ENCODE peak calls at places on chromosomes 3 and 15, in five cellular contexts. One of them, this sample, is unnamed.
A peak's percentile ranks its signal among the peaks of the same experiment; 100 is the strongest.

GRCh38 chr3:13575459-13576061 is 26.6 kb downstream of the FBLN2 start:
- DNase-seq in MCF 10A: no peak
- DNase-seq in ACHN: no peak
- DNase-seq in lower lobe of right lung: no peak
- DNase-seq in activated T-cell treated with anti-CD3 and anti-CD28 coated beads, Interleukin-2, amount 50 U/mL, for 48 hours: no peak
- DNase-seq in this sample: no peak

GRCh38 chr3:108017587-108017986 is 73.2 kb downstream of the CD47 start:
- DNase-seq in activated T-cell treated with anti-CD3 and anti-CD28 coated beads, Interleukin-2, amount 50 U/mL, for 48 hours: no peak
- DNase-seq in ACHN: no peak
- DNase-seq in lower lobe of right lung: no peak
- DNase-seq in MCF 10A: no peak
- DNase-seq in this sample: no peak

GRCh38 chr3:111080357-111080937 is 8.8 kb downstream of the NECTIN3 start:
- DNase-seq in activated T-cell treated with anti-CD3 and anti-CD28 coated beads, Interleukin-2, amount 50 U/mL, for 48 hours: no peak
- DNase-seq in lower lobe of right lung: no peak
- DNase-seq in MCF 10A: peak; percentile 61
- DNase-seq in ACHN: peak; percentile 57
- DNase-seq in this sample: peak; percentile 57

GRCh38 chr3:9111349-9112265 is 137.8 kb downstream of the SRGAP3 start:
- DNase-seq in ACHN: no peak
- DNase-seq in lower lobe of right lung: no peak
- DNase-seq in activated T-cell treated with anti-CD3 and anti-CD28 coated beads, Interleukin-2, amount 50 U/mL, for 48 hours: peak; percentile 24
- DNase-seq in MCF 10A: no peak
- DNase-seq in this sample: no peak

GRCh38 chr15:99613887-99614642 is 48.3 kb downstream of the MEF2A start:
- DNase-seq in MCF 10A: peak; percentile 81
- DNase-seq in ACHN: no peak
- DNase-seq in activated T-cell treated with anti-CD3 and anti-CD28 coated beads, Interleukin-2, amount 50 U/mL, for 48 hours: no peak
- DNase-seq in lower lobe of right lung: peak; percentile 56
- DNase-seq in this sample: no peak

GRCh38 chr15:74831813-74832495 is 5.5 kb downstream of the CPLX3 start:
- DNase-seq in MCF 10A: no peak
- DNase-seq in lower lobe of right lung: no peak
- DNase-seq in activated T-cell treated with anti-CD3 and anti-CD28 coated beads, Interleukin-2, amount 50 U/mL, for 48 hours: no peak
- DNase-seq in ACHN: no peak
- DNase-seq in this sample: no peak

GRCh38 chr15:74664028-74664616 is 31.7 kb downstream of the EDC3 start:
- DNase-seq in MCF 10A: peak; percentile 14
- DNase-seq in ACHN: no peak
- DNase-seq in activated T-cell treated with anti-CD3 and anti-CD28 coated beads, Interleukin-2, amount 50 U/mL, for 48 hours: no peak
- DNase-seq in lower lobe of right lung: peak; percentile 74
- DNase-seq in this sample: peak; percentile 53

GRCh38 chr3:178765472-178765871 is 229.2 kb downstream of the KCNMB2 start:
- DNase-seq in activated T-cell treated with anti-CD3 and anti-CD28 coated beads, Interleukin-2, amount 50 U/mL, for 48 hours: no peak
- DNase-seq in ACHN: no peak
- DNase-seq in MCF 10A: no peak
- DNase-seq in lower lobe of right lung: no peak
- DNase-seq in this sample: no peak

GRCh38 chr15:43187544-43188155 is 2.4 kb downstream of the CCNDBP1 start:
- DNase-seq in lower lobe of right lung: no peak
- DNase-seq in activated T-cell treated with anti-CD3 and anti-CD28 coated beads, Interleukin-2, amount 50 U/mL, for 48 hours: no peak
- DNase-seq in ACHN: peak; percentile 64
- DNase-seq in MCF 10A: peak; percentile 52
- DNase-seq in this sample: peak; percentile 52

GRCh38 chr15:80870366-80870765 is 91.2 kb downstream of the CEMIP start:
- DNase-seq in activated T-cell treated with anti-CD3 and anti-CD28 coated beads, Interleukin-2, amount 50 U/mL, for 48 hours: no peak
- DNase-seq in lower lobe of right lung: no peak
- DNase-seq in ACHN: no peak
- DNase-seq in MCF 10A: no peak
- DNase-seq in this sample: no peak

GRCh38 chr15:25248583-25249235 is 190.1 kb downstream of the UBE3A start:
- DNase-seq in MCF 10A: no peak
- DNase-seq in lower lobe of right lung: peak; percentile 30
- DNase-seq in activated T-cell treated with anti-CD3 and anti-CD28 coated beads, Interleukin-2, amount 50 U/mL, for 48 hours: no peak
- DNase-seq in ACHN: no peak
- DNase-seq in this sample: no peak

GRCh38 chr15:29392358-29392757 is 122.7 kb upstream of the NSMCE3 start:
- DNase-seq in MCF 10A: no peak
- DNase-seq in lower lobe of right lung: no peak
- DNase-seq in activated T-cell treated with anti-CD3 and anti-CD28 coated beads, Interleukin-2, amount 50 U/mL, for 48 hours: no peak
- DNase-seq in ACHN: no peak
- DNase-seq in this sample: no peak

GRCh38 chr3:136752046-136752326 is 192 bp downstream of the STAG1 start:
- DNase-seq in lower lobe of right lung: no peak
- DNase-seq in ACHN: peak; percentile 55
- DNase-seq in activated T-cell treated with anti-CD3 and anti-CD28 coated beads, Interleukin-2, amount 50 U/mL, for 48 hours: no peak
- DNase-seq in MCF 10A: no peak
- DNase-seq in this sample: no peak

GRCh38 chr3:8239718-8240698 is 261.6 kb upstream of the LMCD1 start:
- DNase-seq in lower lobe of right lung: no peak
- DNase-seq in activated T-cell treated with anti-CD3 and anti-CD28 coated beads, Interleukin-2, amount 50 U/mL, for 48 hours: peak; percentile 29
- DNase-seq in MCF 10A: peak; percentile 68
- DNase-seq in ACHN: peak; percentile 34
- DNase-seq in this sample: peak; percentile 54

GRCh38 chr3:158313344-158313927 is 203.5 kb downstream of the RSRC1 start:
- DNase-seq in activated T-cell treated with anti-CD3 and anti-CD28 coated beads, Interleukin-2, amount 50 U/mL, for 48 hours: no peak
- DNase-seq in MCF 10A: peak; percentile 52
- DNase-seq in ACHN: peak; percentile 56
- DNase-seq in lower lobe of right lung: no peak
- DNase-seq in this sample: peak; percentile 59

GRCh38 chr3:127152676-127153505 is 40.0 kb upstream of the PRR23E start:
- DNase-seq in activated T-cell treated with anti-CD3 and anti-CD28 coated beads, Interleukin-2, amount 50 U/mL, for 48 hours: no peak
- DNase-seq in ACHN: no peak
- DNase-seq in lower lobe of right lung: no peak
- DNase-seq in MCF 10A: no peak
- DNase-seq in this sample: no peak

GRCh38 chr3:126284258-126284904 is 72.8 kb downstream of the KLF15 start:
- DNase-seq in ACHN: peak; percentile 18
- DNase-seq in MCF 10A: peak; percentile 85
- DNase-seq in activated T-cell treated with anti-CD3 and anti-CD28 coated beads, Interleukin-2, amount 50 U/mL, for 48 hours: no peak
- DNase-seq in lower lobe of right lung: no peak
- DNase-seq in this sample: peak; percentile 33

GRCh38 chr3:73192036-73192738 is 130.7 kb downstream of the EBLN2 start:
- DNase-seq in lower lobe of right lung: no peak
- DNase-seq in activated T-cell treated with anti-CD3 and anti-CD28 coated beads, Interleukin-2, amount 50 U/mL, for 48 hours: no peak
- DNase-seq in MCF 10A: peak; percentile 11
- DNase-seq in ACHN: peak; percentile 20
- DNase-seq in this sample: peak; percentile 49

GRCh38 chr3:143951351-143951971 is 20.2 kb upstream of the DIPK2A start:
- DNase-seq in MCF 10A: peak; percentile 62
- DNase-seq in lower lobe of right lung: no peak
- DNase-seq in activated T-cell treated with anti-CD3 and anti-CD28 coated beads, Interleukin-2, amount 50 U/mL, for 48 hours: peak; percentile 22
- DNase-seq in ACHN: peak; percentile 44
- DNase-seq in this sample: peak; percentile 52

GRCh38 chr3:1987983-1988382 is 110.7 kb upstream of the CNTN4 start:
- DNase-seq in ACHN: peak; percentile 28
- DNase-seq in activated T-cell treated with anti-CD3 and anti-CD28 coated beads, Interleukin-2, amount 50 U/mL, for 48 hours: no peak
- DNase-seq in MCF 10A: peak; percentile 22
- DNase-seq in lower lobe of right lung: peak; percentile 45
- DNase-seq in this sample: peak; percentile 34

GRCh38 chr15:71957026-71957425 is 146.7 kb downstream of the NR2E3 start:
- DNase-seq in lower lobe of right lung: no peak
- DNase-seq in ACHN: no peak
- DNase-seq in MCF 10A: no peak
- DNase-seq in activated T-cell treated with anti-CD3 and anti-CD28 coated beads, Interleukin-2, amount 50 U/mL, for 48 hours: no peak
- DNase-seq in this sample: no peak

GRCh38 chr3:45302470-45302869 is 76.4 kb upstream of the TMEM158 start:
- DNase-seq in activated T-cell treated with anti-CD3 and anti-CD28 coated beads, Interleukin-2, amount 50 U/mL, for 48 hours: no peak
- DNase-seq in MCF 10A: no peak
- DNase-seq in lower lobe of right lung: no peak
- DNase-seq in ACHN: no peak
- DNase-seq in this sample: no peak

GRCh38 chr15:70014311-70014707 is 83.4 kb downstream of the TLE3 start:
- DNase-seq in activated T-cell treated with anti-CD3 and anti-CD28 coated beads, Interleukin-2, amount 50 U/mL, for 48 hours: no peak
- DNase-seq in MCF 10A: no peak
- DNase-seq in ACHN: no peak
- DNase-seq in lower lobe of right lung: peak; percentile 22
- DNase-seq in this sample: no peak